ENCODE peak calls at places on chromosomes 1 and 21, in eight cellular contexts. O is right lobe of liver, U is heart left ventricle, E is GM12878, F is IMR-90, X is K562, C is ovary, D is body of pancreas. S is an unnamed sample.
A peak's percentile ranks its signal among the peaks of the same experiment; 100 is the strongest.

GRCh38 chr1:83822206-83822605 is 176.7 kb downstream of the TTLL7 start:
- DNase-seq in O (no peak), U (no peak), E (no peak), F (no peak), X (no peak), C (no peak), D (no peak), S (no peak)

GRCh38 chr1:87404306-87404705 is 75.6 kb downstream of the LMO4 start:
- DNase-seq in O (no peak), U (no peak), E (no peak), F (no peak), X (no peak), C (no peak), D (no peak), S (no peak)

GRCh38 chr1:203663294-203663693 is 36.7 kb downstream of the ATP2B4 start:
- DNase-seq in O (no peak), U (no peak), E (no peak), F (peak; percentile 98), X (no peak), C (no peak), D (no peak), S (no peak)

GRCh38 chr1:167630568-167631385 is 745 bp downstream of the RCSD1 start:
- DNase-seq in O (no peak), U (no peak), E (peak; percentile 58), F (no peak), X (no peak), C (no peak), D (no peak), S (no peak)

GRCh38 chr1:153619171-153619570 is 3.0 kb upstream of the S100A14 start:
- DNase-seq in O (peak; percentile 27), U (no peak), E (no peak), F (no peak), X (no peak), C (no peak), D (no peak), S (no peak)

GRCh38 chr1:168291222-168291824 is 10.6 kb downstream of the TBX19 start:
- DNase-seq in O (no peak), U (no peak), E (no peak), F (no peak), X (no peak), C (no peak), D (no peak), S (no peak)

GRCh38 chr21:28144089-28144488 is 848.6 kb downstream of the LTN1 start:
- DNase-seq in O (no peak), U (no peak), E (no peak), F (no peak), X (no peak), C (no peak), D (no peak), S (no peak)

GRCh38 chr1:85361106-85361505 is 84.7 kb upstream of the BCL10 start:
- DNase-seq in O (no peak), U (peak; percentile 42), E (no peak), F (peak; percentile 87), X (no peak), C (no peak), D (no peak), S (no peak)

GRCh38 chr1:9900142-9901043 is 9.7 kb downstream of the CTNNBIP1 start:
- DNase-seq in O (peak; percentile 90), U (peak; percentile 83), E (no peak), F (no peak), X (no peak), C (no peak), D (peak; percentile 91), S (peak; percentile 59)

GRCh38 chr1:244318512-244318911 is 133.2 kb downstream of the ADSS2 start:
- DNase-seq in O (no peak), U (no peak), E (no peak), F (no peak), X (no peak), C (no peak), D (no peak), S (no peak)

GRCh38 chr1:6813165-6813564 is 27.9 kb downstream of the CAMTA1 start:
- DNase-seq in O (no peak), U (no peak), E (no peak), F (no peak), X (no peak), C (no peak), D (no peak), S (no peak)

GRCh38 chr1:109994654-109995053 is 10.1 kb downstream of the AHCYL1 start:
- DNase-seq in O (no peak), U (no peak), E (no peak), F (no peak), X (no peak), C (no peak), D (no peak), S (no peak)

GRCh38 chr1:219883400-219884332 is 44.7 kb downstream of the SLC30A10 start:
- DNase-seq in O (peak; percentile 84), U (no peak), E (no peak), F (no peak), X (peak; percentile 67), C (no peak), D (no peak), S (no peak)

GRCh38 chr1:112337028-112337531 is 58.9 kb upstream of the CTTNBP2NL start:
- DNase-seq in O (no peak), U (peak; percentile 45), E (no peak), F (peak; percentile 31), X (peak; percentile 67), C (peak; percentile 20), D (peak; percentile 64), S (peak; percentile 25)

GRCh38 chr1:204834329-204834728 is 36.3 kb upstream of the NFASC start:
- DNase-seq in O (no peak), U (no peak), E (no peak), F (no peak), X (no peak), C (no peak), D (no peak), S (no peak)

GRCh38 chr21:43609501-43610340 is 49.6 kb downstream of the HSF2BP start:
- DNase-seq in O (peak; percentile 71), U (no peak), E (no peak), F (peak; percentile 88), X (no peak), C (no peak), D (peak; percentile 65), S (no peak)

GRCh38 chr21:42269382-42269781 is 45.8 kb downstream of the TFF3 start:
- DNase-seq in O (no peak), U (no peak), E (no peak), F (no peak), X (no peak), C (no peak), D (no peak), S (no peak)

GRCh38 chr1:38028105-38028591 is 15.6 kb downstream of the UTP11 start:
- DNase-seq in O (no peak), U (no peak), E (peak; percentile 95), F (no peak), X (no peak), C (no peak), D (no peak), S (peak; percentile 22)

GRCh38 chr1:214551052-214551435 is 358 bp downstream of the PTPN14 start:
- DNase-seq in O (peak; percentile 63), U (peak; percentile 74), E (no peak), F (no peak), X (no peak), C (no peak), D (peak; percentile 64), S (no peak)

GRCh38 chr1:203153989-203154821 is 21.4 kb downstream of the MYBPH start:
- DNase-seq in O (no peak), U (no peak), E (no peak), F (peak; percentile 41), X (no peak), C (no peak), D (no peak), S (no peak)

GRCh38 chr1:109777436-109777835 is 13.7 kb upstream of the EPS8L3 start:
- DNase-seq in O (peak; percentile 33), U (no peak), E (no peak), F (no peak), X (no peak), C (peak; percentile 20), D (no peak), S (no peak)

GRCh38 chr1:14567056-14567455 is 31.4 kb upstream of the KAZN start:
- DNase-seq in O (no peak), U (no peak), E (no peak), F (no peak), X (no peak), C (no peak), D (no peak), S (no peak)

GRCh38 chr1:100731309-100731708 is 11.8 kb downstream of the VCAM1 start:
- DNase-seq in O (no peak), U (no peak), E (no peak), F (no peak), X (no peak), C (no peak), D (no peak), S (no peak)
- H3K27ac ChIP-seq in O (no peak overlapping the region), U (no peak overlapping the region), E (no peak overlapping the region), F (no peak overlapping the region), X (no peak overlapping the region), C (no peak overlapping the region), D (no peak overlapping the region), S (no peak overlapping the region)

GRCh38 chr1:40399984-40400704 is 26.6 kb downstream of the SMAP2 start:
- DNase-seq in O (no peak), U (no peak), E (no peak), F (no peak), X (peak; percentile 66), C (no peak), D (no peak), S (no peak)
- TF ChIP-seq POLR2A in O (peak; percentile 22), U (no peak), E (no peak), F (no peak), X (no peak), C (no peak), D (no peak), S (no peak)

GRCh38 chr1:45656573-45657226 is 29.6 kb downstream of the GPBP1L1 start:
- DNase-seq in O (no peak), U (no peak), E (no peak), F (no peak), X (no peak), C (no peak), D (no peak), S (no peak)
- H3K27ac ChIP-seq in O (no peak overlapping the region), U (no peak overlapping the region), E (no peak overlapping the region), F (no peak overlapping the region), X (no peak overlapping the region), C (no peak overlapping the region), D (no peak overlapping the region), S (no peak overlapping the region)

DNA sequence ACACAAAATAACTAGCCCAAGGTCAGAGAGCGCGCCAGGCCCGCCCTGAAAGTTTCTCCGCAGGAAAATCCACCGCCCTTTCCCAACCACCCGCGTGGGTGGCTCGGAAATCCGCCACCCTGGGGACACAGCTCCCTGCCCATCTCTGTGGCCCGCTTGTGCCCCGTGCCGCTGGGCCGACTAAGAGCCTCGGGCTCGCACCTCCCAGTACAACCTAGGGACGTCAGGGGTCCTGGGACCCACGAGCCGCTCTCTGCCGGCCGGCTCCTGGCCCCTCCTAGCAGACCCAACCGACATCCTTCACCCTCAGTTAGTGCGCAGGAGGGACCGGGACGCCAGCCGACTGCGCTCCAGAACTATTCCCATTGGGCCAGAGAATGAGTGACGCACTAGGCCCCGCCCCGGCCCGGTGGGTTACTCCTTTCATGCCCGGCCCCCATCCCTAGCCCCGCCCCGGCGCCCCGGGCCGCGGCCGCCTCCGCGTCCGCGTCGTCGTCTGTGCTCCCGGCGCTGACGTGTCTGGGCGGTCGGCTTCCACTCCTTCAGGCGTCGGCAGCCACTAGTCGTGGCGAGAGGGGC is 396 bp upstream of the UAP1 start:
- DNase-seq in O (peak; percentile 99), U (peak; percentile 99), E (peak; percentile 72), F (peak; percentile 96), X (peak; percentile 97), C (peak; percentile 99), D (peak; percentile 99), S (peak; percentile 99)
- TF ChIP-seq POLR2A in O (no peak), U (peak; percentile 55), E (peak; percentile 60), F (peak; percentile 90), X (peak; percentile 89), C (peak; percentile 92), D (peak; percentile 80), S (peak; percentile 84)

S was measured in adrenal gland.